ENCODE peak calls at places on chromosomes 11 and 22, in four cellular contexts. One of them, this sample, is unnamed.

GRCh38 chr22:40426671-40427070 is 56.3 kb downstream of the SGSM3 start:
- DNase-seq in HCT116: no peak
- DNase-seq in stomach: no peak
- DNase-seq in K562: no peak
- DNase-seq in this sample: no peak

GRCh38 chr11:6443269-6444003 is 2.6 kb upstream of the HPX start:
- DNase-seq in HCT116: no peak
- DNase-seq in stomach: peak
- DNase-seq in K562: peak
- DNase-seq in this sample: peak

GRCh38 chr11:13090228-13090708 is 81.2 kb downstream of the RASSF10 start:
- DNase-seq in HCT116: no peak
- DNase-seq in stomach: no peak
- DNase-seq in K562: peak
- DNase-seq in this sample: no peak

GRCh38 chr11:46239801-46240061 is 37.7 kb upstream of the CREB3L1 start:
- DNase-seq in HCT116: no peak
- DNase-seq in stomach: no peak
- DNase-seq in K562: no peak
- DNase-seq in this sample: no peak

GRCh38 chr22:33405194-33405593 is 347.0 kb upstream of the SYN3 start:
- DNase-seq in HCT116: no peak
- DNase-seq in stomach: no peak
- DNase-seq in K562: no peak
- DNase-seq in this sample: no peak

GRCh38 chr22:20438066-20438677 is 547 bp upstream of the SCARF2 start:
- DNase-seq in HCT116: no peak
- DNase-seq in stomach: no peak
- DNase-seq in K562: no peak
- DNase-seq in this sample: no peak

GRCh38 chr11:35798423-35798822 is 135.8 kb downstream of the TRIM44 start:
- DNase-seq in HCT116: no peak
- DNase-seq in stomach: no peak
- DNase-seq in K562: no peak
- DNase-seq in this sample: no peak

GRCh38 chr11:74327076-74327475 is 15.6 kb upstream of the P4HA3 start:
- DNase-seq in HCT116: no peak
- DNase-seq in stomach: no peak
- DNase-seq in K562: no peak
- DNase-seq in this sample: no peak

GRCh38 chr22:17638182-17638431 is 450 bp upstream of the BCL2L13 start:
- DNase-seq in HCT116: no peak
- DNase-seq in stomach: no peak
- DNase-seq in K562: no peak
- DNase-seq in this sample: peak

GRCh38 chr11:103995896-103996295 is 40.5 kb upstream of the DDI1 start:
- DNase-seq in HCT116: no peak
- DNase-seq in stomach: no peak
- DNase-seq in K562: no peak
- DNase-seq in this sample: no peak

GRCh38 chr11:34916014-34916809 is at the start of the genes APIP and PDHX:
- DNase-seq in HCT116: peak
- DNase-seq in stomach: peak
- DNase-seq in K562: peak
- DNase-seq in this sample: peak

GRCh38 chr11:69718147-69718546 is 14.3 kb upstream of the FGF19 start:
- DNase-seq in HCT116: no peak
- DNase-seq in stomach: no peak
- DNase-seq in K562: peak
- DNase-seq in this sample: no peak

GRCh38 chr11:114090225-114090624 is 30.7 kb downstream of the ZBTB16 start:
- DNase-seq in HCT116: no peak
- DNase-seq in stomach: no peak
- DNase-seq in K562: no peak
- DNase-seq in this sample: no peak

GRCh38 chr11:15291885-15292284 is 177.2 kb downstream of the INSC start:
- DNase-seq in HCT116: no peak
- DNase-seq in stomach: no peak
- DNase-seq in K562: no peak
- DNase-seq in this sample: no peak

GRCh38 chr11:8963569-8964323 is 496 bp downstream of the TMEM9B start:
- DNase-seq in HCT116: peak
- DNase-seq in stomach: peak
- DNase-seq in K562: peak
- DNase-seq in this sample: no peak

GRCh38 chr22:42066133-42066761 is 4.4 kb downstream of the NAGA start:
- DNase-seq in HCT116: no peak
- DNase-seq in stomach: no peak
- DNase-seq in K562: no peak
- DNase-seq in this sample: no peak

GRCh38 chr22:19709063-19709769 is 5.1 kb upstream of the SEPTIN5 start:
- DNase-seq in HCT116: no peak
- DNase-seq in stomach: no peak
- DNase-seq in K562: no peak
- DNase-seq in this sample: peak

GRCh38 chr11:115219378-115219777 is 284.8 kb downstream of the CADM1 start:
- DNase-seq in HCT116: no peak
- DNase-seq in stomach: no peak
- DNase-seq in K562: no peak
- DNase-seq in this sample: no peak

GRCh38 chr11:72735495-72736027 is 16.6 kb downstream of the ARAP1 start:
- DNase-seq in HCT116: peak
- DNase-seq in stomach: no peak
- DNase-seq in K562: peak
- DNase-seq in this sample: peak

GRCh38 chr11:12249590-12250260 is 127.6 kb upstream of the PARVA start:
- DNase-seq in HCT116: no peak
- DNase-seq in stomach: peak
- DNase-seq in K562: no peak
- DNase-seq in this sample: no peak

GRCh38 chr11:133047036-133047800 is 485.1 kb downstream of the OPCML start:
- DNase-seq in HCT116: no peak
- DNase-seq in stomach: no peak
- DNase-seq in K562: no peak
- DNase-seq in this sample: no peak

GRCh38 chr11:69411257-69411924 is 70.1 kb upstream of the LINC01488 start:
- DNase-seq in HCT116: no peak
- DNase-seq in stomach: no peak
- DNase-seq in K562: no peak
- DNase-seq in this sample: no peak

GRCh38 chr22:35739642-35740041 is 22.0 kb downstream of the APOL5 start:
- DNase-seq in HCT116: no peak
- DNase-seq in stomach: peak
- DNase-seq in K562: no peak
- DNase-seq in this sample: no peak

GRCh38 chr22:50422046-50422445 is 52.8 kb downstream of the SBF1 start:
- DNase-seq in HCT116: no peak
- DNase-seq in stomach: no peak
- DNase-seq in K562: no peak
- DNase-seq in this sample: no peak

GRCh38 chr22:44454113-44454769 is 43.8 kb downstream of the RTL6 start:
- DNase-seq in HCT116: no peak
- DNase-seq in stomach: peak
- DNase-seq in K562: no peak
- DNase-seq in this sample: no peak

GRCh38 chr22:30731658-30732057 is 37.0 kb downstream of the OSBP2 start:
- DNase-seq in HCT116: no peak
- DNase-seq in stomach: no peak
- DNase-seq in K562: no peak
- DNase-seq in this sample: no peak

GRCh38 chr11:124763156-124763947 is 1.3 kb upstream of the ESAM start:
- DNase-seq in HCT116: peak
- DNase-seq in stomach: peak
- DNase-seq in K562: peak
- DNase-seq in this sample: peak

GRCh38 chr22:44020981-44021380 is 3.1 kb upstream of the PARVB start:
- DNase-seq in HCT116: no peak
- DNase-seq in stomach: no peak
- DNase-seq in K562: peak
- DNase-seq in this sample: no peak

GRCh38 chr11:64281957-64282770 is 2.3 kb downstream of the BAD start:
- DNase-seq in HCT116: no peak
- DNase-seq in stomach: no peak
- DNase-seq in K562: no peak
- DNase-seq in this sample: no peak

GRCh38 chr11:46254135-46254491 is 23.3 kb upstream of the CREB3L1 start:
- DNase-seq in HCT116: no peak
- DNase-seq in stomach: peak
- DNase-seq in K562: no peak
- DNase-seq in this sample: peak

GRCh38 chr11:74574563-74574962 is 17.8 kb upstream of the POLD3 start:
- DNase-seq in HCT116: no peak
- DNase-seq in stomach: no peak
- DNase-seq in K562: no peak
- DNase-seq in this sample: no peak

GRCh38 chr11:120208777-120209176 is 2.1 kb upstream of the OAF start:
- DNase-seq in HCT116: no peak
- DNase-seq in stomach: no peak
- DNase-seq in K562: no peak
- DNase-seq in this sample: peak

DNA sequence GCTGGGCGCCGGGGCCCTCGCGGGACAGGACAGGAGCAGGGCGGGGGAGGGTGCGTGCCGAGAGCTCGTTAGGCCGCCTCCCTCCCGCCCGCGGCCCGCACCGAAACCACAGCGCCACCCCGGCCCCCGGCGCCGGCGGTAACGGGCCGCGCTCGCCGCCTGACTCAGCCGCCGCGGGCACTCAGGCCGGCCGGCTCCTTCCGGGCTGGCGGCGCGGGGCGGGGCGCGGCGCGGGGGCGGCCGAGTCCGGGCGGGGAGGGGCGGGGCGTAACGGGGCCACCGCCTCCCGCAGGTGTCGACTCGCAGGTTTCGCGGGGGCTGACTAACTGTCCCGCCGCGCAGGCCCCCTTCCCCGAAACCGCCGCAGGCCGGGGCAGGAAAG is at the start of gene AP5B1:
- DNase-seq in HCT116: no peak
- DNase-seq in stomach: peak
- DNase-seq in K562: peak
- DNase-seq in this sample: peak
- TF ChIP-seq POLR2A in HCT116: no peak
- TF ChIP-seq POLR2A in stomach: no peak
- TF ChIP-seq POLR2A in K562: no peak
- TF ChIP-seq POLR2A in this sample: peak

GRCh38 chr22:29314537-29315285 is 786 bp downstream of the RASL10A start:
- DNase-seq in HCT116: no peak
- DNase-seq in stomach: no peak
- DNase-seq in K562: no peak
- DNase-seq in this sample: no peak
- H3K4me3 ChIP-seq in HCT116: no peak
- H3K4me3 ChIP-seq in stomach: peak
- H3K4me3 ChIP-seq in K562: no peak
- H3K4me3 ChIP-seq in this sample: peak

GRCh38 chr11:128888034-128888985 is 2.8 kb upstream of the KCNJ5 start:
- DNase-seq in HCT116: no peak
- DNase-seq in stomach: no peak
- DNase-seq in K562: no peak
- DNase-seq in this sample: no peak
- TF ChIP-seq POLR2AphosphoS5 in HCT116: no peak
- TF ChIP-seq POLR2AphosphoS5 in stomach: no peak
- TF ChIP-seq POLR2AphosphoS5 in K562: no peak
- TF ChIP-seq POLR2AphosphoS5 in this sample: no peak

DNA sequence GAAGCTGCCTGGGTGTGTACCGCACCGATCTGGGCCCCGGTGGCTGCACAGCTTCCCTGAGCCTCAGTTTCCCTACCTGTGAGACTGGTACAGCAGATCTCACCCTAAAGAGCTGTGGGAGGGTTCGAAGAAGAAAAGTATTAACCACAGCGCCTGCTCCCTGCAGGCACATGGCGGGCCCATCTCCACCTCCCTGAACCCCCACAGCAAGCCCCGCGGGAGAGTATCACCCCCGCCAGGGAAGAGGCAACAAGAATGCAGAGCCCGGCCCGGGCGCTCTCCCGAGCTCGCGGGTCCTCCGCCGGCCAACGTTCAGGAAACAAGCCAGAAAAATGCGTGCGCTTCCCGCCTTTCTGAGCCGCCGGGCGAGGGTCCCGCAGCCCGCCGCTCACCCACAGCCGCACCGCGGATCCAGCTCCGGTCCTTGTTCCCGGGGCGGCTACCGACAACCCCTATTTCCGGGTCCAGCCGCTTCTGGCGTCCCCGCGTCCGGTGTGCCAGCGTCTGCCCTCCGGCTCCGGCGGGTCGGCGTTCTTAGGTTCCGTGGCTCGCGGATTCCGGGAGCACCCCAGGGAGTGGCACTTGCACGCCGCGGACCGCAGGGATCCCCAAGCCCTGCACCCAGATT is at the start of gene TOP3B:
- DNase-seq in HCT116: peak
- DNase-seq in stomach: peak
- DNase-seq in K562: peak
- DNase-seq in this sample: peak
- TF ChIP-seq POLR2A in HCT116: peak
- TF ChIP-seq POLR2A in stomach: no peak
- TF ChIP-seq POLR2A in K562: no peak
- TF ChIP-seq POLR2A in this sample: peak

GRCh38 chr11:123305601-123306000 is 110.6 kb upstream of the CLMP start:
- DNase-seq in HCT116: no peak
- DNase-seq in stomach: no peak
- DNase-seq in K562: no peak
- DNase-seq in this sample: no peak
- H3K4me3 ChIP-seq in HCT116: no peak
- H3K4me3 ChIP-seq in stomach: no peak
- H3K4me3 ChIP-seq in K562: no peak
- H3K4me3 ChIP-seq in this sample: no peak

GRCh38 chr11:111733009-111733408 is 33.2 kb downstream of the PPP2R1B start:
- DNase-seq in HCT116: no peak
- DNase-seq in stomach: no peak
- DNase-seq in K562: no peak
- DNase-seq in this sample: peak
- TF ChIP-seq POLR2AphosphoS5 in HCT116: no peak
- TF ChIP-seq POLR2AphosphoS5 in stomach: peak
- TF ChIP-seq POLR2AphosphoS5 in K562: no peak
- TF ChIP-seq POLR2AphosphoS5 in this sample: peak

DNA sequence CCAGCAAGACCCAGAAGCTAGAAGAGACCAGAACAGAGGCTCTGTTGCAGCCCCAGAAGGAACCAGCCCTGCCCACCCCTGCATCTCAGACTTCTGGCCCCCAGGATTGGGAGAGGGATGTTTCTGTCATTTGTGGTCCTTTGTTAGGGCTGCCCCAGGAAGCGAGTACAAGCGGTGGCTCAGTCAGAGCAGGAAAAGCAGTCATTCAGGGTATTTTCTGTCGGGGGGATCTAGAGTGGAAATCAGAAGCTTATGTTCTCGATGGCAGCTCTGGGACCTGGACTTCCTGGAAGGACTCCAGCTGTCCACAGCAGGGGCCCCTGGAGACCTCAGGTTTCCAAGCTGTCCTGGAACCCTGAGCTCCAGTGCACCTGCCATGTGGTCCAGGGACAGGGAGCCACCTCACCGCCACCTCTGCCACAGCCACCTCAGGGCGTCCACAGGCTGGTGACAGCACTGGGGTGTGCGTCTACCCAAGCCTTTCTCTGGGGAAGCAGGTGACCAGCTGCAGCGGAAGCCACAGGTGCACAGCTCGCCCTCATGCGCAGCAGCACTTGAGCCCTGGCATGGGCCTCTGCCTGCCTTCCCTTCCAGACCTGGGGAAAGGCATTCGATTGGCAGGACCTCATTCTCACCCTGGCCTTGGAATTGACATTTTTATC is 2.6 kb downstream of the KRTAP5-5 start:
- DNase-seq in HCT116: no peak
- DNase-seq in stomach: no peak
- DNase-seq in K562: no peak
- DNase-seq in this sample: no peak
- TF ChIP-seq POLR2A in HCT116: no peak
- TF ChIP-seq POLR2A in stomach: no peak
- TF ChIP-seq POLR2A in K562: no peak
- TF ChIP-seq POLR2A in this sample: no peak

This sample was measured in upper lobe of left lung.